ENCODE peak calls at places on chromosomes 6 and 20, in nine cellular contexts. One of them, this sample, is unnamed.

GRCh38 chr6:169991913-169992312 is 240.5 kb downstream of the ERMARD start:
- DNase-seq in AG04450: no peak
- DNase-seq in osteocyte: peak
- DNase-seq in K562: no peak
- DNase-seq in tibial artery: no peak
- DNase-seq in fibroblast of lung: no peak
- DNase-seq in MM.1S: no peak
- DNase-seq in GM12865: no peak
- DNase-seq in mammary epithelial cell: no peak
- DNase-seq in this sample: no peak

GRCh38 chr20:43322851-43323250 is 133.1 kb upstream of the PTPRT start:
- DNase-seq in AG04450: no peak
- DNase-seq in osteocyte: no peak
- DNase-seq in K562: no peak
- DNase-seq in tibial artery: no peak
- DNase-seq in fibroblast of lung: no peak
- DNase-seq in MM.1S: no peak
- DNase-seq in GM12865: no peak
- DNase-seq in mammary epithelial cell: no peak
- DNase-seq in this sample: no peak

GRCh38 chr6:167824591-167825041 is 2.1 kb upstream of the AFDN start:
- DNase-seq in AG04450: no peak
- DNase-seq in osteocyte: no peak
- DNase-seq in K562: peak
- DNase-seq in tibial artery: no peak
- DNase-seq in fibroblast of lung: no peak
- DNase-seq in MM.1S: no peak
- DNase-seq in GM12865: no peak
- DNase-seq in mammary epithelial cell: no peak
- DNase-seq in this sample: no peak

GRCh38 chr6:5681480-5681879 is 325.2 kb downstream of the NRN1 start:
- DNase-seq in AG04450: no peak
- DNase-seq in osteocyte: no peak
- DNase-seq in K562: no peak
- DNase-seq in tibial artery: no peak
- DNase-seq in fibroblast of lung: no peak
- DNase-seq in MM.1S: no peak
- DNase-seq in GM12865: no peak
- DNase-seq in mammary epithelial cell: no peak
- DNase-seq in this sample: no peak

GRCh38 chr20:36847710-36848040 is 28.3 kb upstream of the TLDC2 start:
- DNase-seq in AG04450: no peak
- DNase-seq in osteocyte: no peak
- DNase-seq in K562: no peak
- DNase-seq in tibial artery: no peak
- DNase-seq in fibroblast of lung: peak
- DNase-seq in MM.1S: no peak
- DNase-seq in GM12865: no peak
- DNase-seq in mammary epithelial cell: no peak
- DNase-seq in this sample: no peak

GRCh38 chr20:47355489-47356219 is 845 bp downstream of the ZMYND8 start:
- DNase-seq in AG04450: no peak
- DNase-seq in osteocyte: no peak
- DNase-seq in K562: no peak
- DNase-seq in tibial artery: no peak
- DNase-seq in fibroblast of lung: no peak
- DNase-seq in MM.1S: peak
- DNase-seq in GM12865: no peak
- DNase-seq in mammary epithelial cell: no peak
- DNase-seq in this sample: no peak

GRCh38 chr6:134117409-134117808 is 65.0 kb upstream of the SLC2A12 start:
- DNase-seq in AG04450: no peak
- DNase-seq in osteocyte: no peak
- DNase-seq in K562: no peak
- DNase-seq in tibial artery: no peak
- DNase-seq in fibroblast of lung: no peak
- DNase-seq in MM.1S: no peak
- DNase-seq in GM12865: no peak
- DNase-seq in mammary epithelial cell: no peak
- DNase-seq in this sample: no peak

GRCh38 chr20:37356387-37356786 is 10.4 kb downstream of the SRC start:
- DNase-seq in AG04450: no peak
- DNase-seq in osteocyte: no peak
- DNase-seq in K562: no peak
- DNase-seq in tibial artery: peak
- DNase-seq in fibroblast of lung: peak
- DNase-seq in MM.1S: no peak
- DNase-seq in GM12865: no peak
- DNase-seq in mammary epithelial cell: peak
- DNase-seq in this sample: no peak

GRCh38 chr6:157143171-157143884 is 180.0 kb downstream of the TMEM242 start:
- DNase-seq in AG04450: peak
- DNase-seq in osteocyte: no peak
- DNase-seq in K562: no peak
- DNase-seq in tibial artery: no peak
- DNase-seq in fibroblast of lung: peak
- DNase-seq in MM.1S: no peak
- DNase-seq in GM12865: no peak
- DNase-seq in mammary epithelial cell: no peak
- DNase-seq in this sample: no peak

GRCh38 chr6:43944908-43945777 is 175.1 kb downstream of the VEGFA start:
- DNase-seq in AG04450: no peak
- DNase-seq in osteocyte: no peak
- DNase-seq in K562: no peak
- DNase-seq in tibial artery: no peak
- DNase-seq in fibroblast of lung: no peak
- DNase-seq in MM.1S: no peak
- DNase-seq in GM12865: no peak
- DNase-seq in mammary epithelial cell: no peak
- DNase-seq in this sample: no peak

GRCh38 chr20:22182148-22182547 is 402.2 kb downstream of the FOXA2 start:
- DNase-seq in AG04450: no peak
- DNase-seq in osteocyte: no peak
- DNase-seq in K562: no peak
- DNase-seq in tibial artery: no peak
- DNase-seq in fibroblast of lung: no peak
- DNase-seq in MM.1S: no peak
- DNase-seq in GM12865: no peak
- DNase-seq in mammary epithelial cell: no peak
- DNase-seq in this sample: no peak

GRCh38 chr20:22180244-22180643 is 404.1 kb downstream of the FOXA2 start:
- DNase-seq in AG04450: no peak
- DNase-seq in osteocyte: no peak
- DNase-seq in K562: peak
- DNase-seq in tibial artery: no peak
- DNase-seq in fibroblast of lung: no peak
- DNase-seq in MM.1S: no peak
- DNase-seq in GM12865: no peak
- DNase-seq in mammary epithelial cell: no peak
- DNase-seq in this sample: no peak
- TF ChIP-seq CTCF in AG04450: no peak
- TF ChIP-seq CTCF in osteocyte: no peak
- TF ChIP-seq CTCF in K562: peak
- TF ChIP-seq CTCF in tibial artery: no peak
- TF ChIP-seq CTCF in fibroblast of lung: no peak
- TF ChIP-seq CTCF in MM.1S: peak
- TF ChIP-seq CTCF in GM12865: peak
- TF ChIP-seq CTCF in mammary epithelial cell: peak
- TF ChIP-seq CTCF in this sample: no peak

DNA sequence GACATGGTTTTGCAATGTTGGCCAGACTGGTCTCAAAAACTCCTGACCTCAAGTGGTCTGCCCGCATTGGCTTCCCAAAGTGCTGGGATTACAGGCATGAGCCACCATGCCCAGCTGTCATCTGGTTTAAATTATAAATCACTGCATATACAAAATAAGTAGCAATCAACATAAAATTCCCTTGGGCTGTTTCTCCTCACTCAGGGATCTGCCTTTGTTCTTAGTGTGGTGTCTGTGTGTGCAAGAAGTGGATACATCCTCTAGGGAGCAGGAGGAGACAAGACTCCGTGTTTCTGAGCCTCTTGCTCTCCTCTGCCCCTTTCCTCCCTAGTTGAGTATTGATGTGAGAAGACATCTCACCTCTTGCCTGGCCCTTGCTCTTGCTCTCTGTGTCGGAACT is 65.2 kb upstream of the ADGRF4 start:
- DNase-seq in AG04450: no peak
- DNase-seq in osteocyte: no peak
- DNase-seq in K562: peak
- DNase-seq in tibial artery: no peak
- DNase-seq in fibroblast of lung: no peak
- DNase-seq in MM.1S: no peak
- DNase-seq in GM12865: no peak
- DNase-seq in mammary epithelial cell: peak
- DNase-seq in this sample: no peak
- TF ChIP-seq CTCF in AG04450: no peak
- TF ChIP-seq CTCF in osteocyte: peak
- TF ChIP-seq CTCF in K562: peak
- TF ChIP-seq CTCF in tibial artery: no peak
- TF ChIP-seq CTCF in fibroblast of lung: no peak
- TF ChIP-seq CTCF in MM.1S: no peak
- TF ChIP-seq CTCF in GM12865: no peak
- TF ChIP-seq CTCF in mammary epithelial cell: peak
- TF ChIP-seq CTCF in this sample: no peak

GRCh38 chr6:66568271-66568670 is 861.2 kb upstream of the EYS start:
- DNase-seq in AG04450: no peak
- DNase-seq in osteocyte: no peak
- DNase-seq in K562: no peak
- DNase-seq in tibial artery: no peak
- DNase-seq in fibroblast of lung: no peak
- DNase-seq in MM.1S: no peak
- DNase-seq in GM12865: no peak
- DNase-seq in mammary epithelial cell: no peak
- DNase-seq in this sample: no peak
- TF ChIP-seq CTCF in AG04450: no peak
- TF ChIP-seq CTCF in osteocyte: no peak
- TF ChIP-seq CTCF in K562: no peak
- TF ChIP-seq CTCF in tibial artery: no peak
- TF ChIP-seq CTCF in fibroblast of lung: no peak
- TF ChIP-seq CTCF in MM.1S: no peak
- TF ChIP-seq CTCF in GM12865: no peak
- TF ChIP-seq CTCF in mammary epithelial cell: no peak
- TF ChIP-seq CTCF in this sample: no peak

GRCh38 chr20:41534842-41535241 is 83.3 kb downstream of the CHD6 start:
- DNase-seq in AG04450: no peak
- DNase-seq in osteocyte: no peak
- DNase-seq in K562: peak
- DNase-seq in tibial artery: no peak
- DNase-seq in fibroblast of lung: peak
- DNase-seq in MM.1S: no peak
- DNase-seq in GM12865: no peak
- DNase-seq in mammary epithelial cell: peak
- DNase-seq in this sample: no peak

GRCh38 chr20:41540459-41540858 is 77.7 kb downstream of the CHD6 start:
- DNase-seq in AG04450: no peak
- DNase-seq in osteocyte: no peak
- DNase-seq in K562: peak
- DNase-seq in tibial artery: no peak
- DNase-seq in fibroblast of lung: no peak
- DNase-seq in MM.1S: no peak
- DNase-seq in GM12865: no peak
- DNase-seq in mammary epithelial cell: no peak
- DNase-seq in this sample: no peak

GRCh38 chr20:41537865-41538264 is 80.3 kb downstream of the CHD6 start:
- DNase-seq in AG04450: no peak
- DNase-seq in osteocyte: no peak
- DNase-seq in K562: no peak
- DNase-seq in tibial artery: no peak
- DNase-seq in fibroblast of lung: no peak
- DNase-seq in MM.1S: no peak
- DNase-seq in GM12865: no peak
- DNase-seq in mammary epithelial cell: no peak
- DNase-seq in this sample: no peak

GRCh38 chr20:41540916-41541315 is 77.3 kb downstream of the CHD6 start:
- DNase-seq in AG04450: no peak
- DNase-seq in osteocyte: no peak
- DNase-seq in K562: no peak
- DNase-seq in tibial artery: no peak
- DNase-seq in fibroblast of lung: no peak
- DNase-seq in MM.1S: no peak
- DNase-seq in GM12865: no peak
- DNase-seq in mammary epithelial cell: no peak
- DNase-seq in this sample: no peak

DNA sequence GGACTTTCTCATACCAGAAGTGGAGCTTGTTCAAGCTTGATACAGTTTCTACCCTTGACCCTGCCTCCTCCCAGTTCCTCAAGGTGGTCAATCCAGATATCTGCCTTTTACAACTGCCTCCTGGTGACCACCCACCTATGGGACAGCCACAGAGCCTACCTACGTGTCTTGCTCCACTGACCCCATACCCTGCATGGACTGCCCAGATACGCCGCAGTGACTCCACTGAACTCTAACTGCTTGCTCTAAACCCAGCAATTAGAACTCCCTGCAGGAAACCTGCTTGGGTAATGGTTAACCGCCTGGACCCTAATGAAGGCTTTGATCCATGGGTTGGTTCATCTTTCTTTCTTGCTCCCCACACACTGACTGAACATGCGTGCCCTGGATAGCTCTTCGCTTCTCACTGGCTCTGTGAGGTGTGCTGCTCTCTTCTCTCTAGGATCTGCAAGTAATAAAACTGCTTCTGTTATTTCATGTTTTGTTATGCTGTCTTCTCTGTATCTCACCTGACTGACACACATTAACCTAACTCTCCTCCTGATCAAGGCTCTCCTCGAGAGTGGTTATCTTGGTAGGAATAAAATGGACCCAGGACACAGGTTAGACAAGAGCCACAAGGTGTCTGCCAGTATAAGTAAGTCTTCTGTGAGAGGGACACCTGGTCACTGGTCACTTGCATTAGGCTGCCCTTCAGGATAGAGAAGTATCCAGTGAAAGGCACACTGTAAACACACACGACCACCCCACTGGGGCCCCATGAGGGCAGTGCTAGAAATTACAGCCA is 79.2 kb downstream of the CHD6 start:
- DNase-seq in AG04450: no peak
- DNase-seq in osteocyte: no peak
- DNase-seq in K562: peak
- DNase-seq in tibial artery: no peak
- DNase-seq in fibroblast of lung: no peak
- DNase-seq in MM.1S: no peak
- DNase-seq in GM12865: no peak
- DNase-seq in mammary epithelial cell: no peak
- DNase-seq in this sample: no peak
- TF ChIP-seq CTCF in AG04450: no peak
- TF ChIP-seq CTCF in osteocyte: no peak
- TF ChIP-seq CTCF in K562: no peak
- TF ChIP-seq CTCF in tibial artery: no peak
- TF ChIP-seq CTCF in fibroblast of lung: no peak
- TF ChIP-seq CTCF in MM.1S: no peak
- TF ChIP-seq CTCF in GM12865: no peak
- TF ChIP-seq CTCF in mammary epithelial cell: no peak
- TF ChIP-seq CTCF in this sample: no peak

This sample was measured in omental fat pad.